ENCODE peak calls at places on chromosomes 4 and X, in seven cellular contexts. One of them, this sample, is unnamed.

GRCh38 chr4:1213336-1213995 is 35.5 kb downstream of the CTBP1 start:
- DNase-seq in stimulated activated naive B cell treated with anti-CD40 and anti-IgM and Interleukin-4, amounts not matched to agents 10 μg/mL and 1 μg/mL and 100 μg/mL, for 72 hours: no peak
- DNase-seq in NCI-H2081: no peak
- DNase-seq in NCI-H1694: no peak
- DNase-seq in T-helper 17 cell: no peak
- DNase-seq in NCI-H748 treated with DMSO at 0.1 percent for 48 hours: no peak
- DNase-seq in RKO: no peak
- DNase-seq in this sample: no peak

GRCh38 chr4:88352062-88352461 is 26.6 kb upstream of the HERC6 start:
- DNase-seq in stimulated activated naive B cell treated with anti-CD40 and anti-IgM and Interleukin-4, amounts not matched to agents 10 μg/mL and 1 μg/mL and 100 μg/mL, for 72 hours: no peak
- DNase-seq in NCI-H2081: no peak
- DNase-seq in NCI-H1694: no peak
- DNase-seq in T-helper 17 cell: no peak
- DNase-seq in NCI-H748 treated with DMSO at 0.1 percent for 48 hours: no peak
- DNase-seq in RKO: no peak
- DNase-seq in this sample: no peak

GRCh38 chrX:2242980-2243379 is 257.8 kb downstream of the DHRSX start:
- DNase-seq in stimulated activated naive B cell treated with anti-CD40 and anti-IgM and Interleukin-4, amounts not matched to agents 10 μg/mL and 1 μg/mL and 100 μg/mL, for 72 hours: no peak
- DNase-seq in NCI-H2081: no peak
- DNase-seq in NCI-H1694: no peak
- DNase-seq in T-helper 17 cell: no peak
- DNase-seq in NCI-H748 treated with DMSO at 0.1 percent for 48 hours: no peak
- DNase-seq in RKO: no peak
- DNase-seq in this sample: no peak

GRCh38 chr4:158129649-158130048 is 43.2 kb downstream of the GASK1B start:
- DNase-seq in stimulated activated naive B cell treated with anti-CD40 and anti-IgM and Interleukin-4, amounts not matched to agents 10 μg/mL and 1 μg/mL and 100 μg/mL, for 72 hours: no peak
- DNase-seq in NCI-H2081: no peak
- DNase-seq in NCI-H1694: no peak
- DNase-seq in T-helper 17 cell: no peak
- DNase-seq in NCI-H748 treated with DMSO at 0.1 percent for 48 hours: no peak
- DNase-seq in RKO: no peak
- DNase-seq in this sample: no peak

GRCh38 chrX:120755066-120755846 is 120.4 kb downstream of the CT47B1 start:
- DNase-seq in stimulated activated naive B cell treated with anti-CD40 and anti-IgM and Interleukin-4, amounts not matched to agents 10 μg/mL and 1 μg/mL and 100 μg/mL, for 72 hours: peak; percentile 35
- DNase-seq in NCI-H2081: peak; percentile 56
- DNase-seq in NCI-H1694: no peak
- DNase-seq in T-helper 17 cell: no peak
- DNase-seq in NCI-H748 treated with DMSO at 0.1 percent for 48 hours: peak; percentile 40
- DNase-seq in RKO: no peak
- DNase-seq in this sample: peak; percentile 21

GRCh38 chr4:47160095-47160494 is 128.7 kb downstream of the GABRB1 start:
- DNase-seq in stimulated activated naive B cell treated with anti-CD40 and anti-IgM and Interleukin-4, amounts not matched to agents 10 μg/mL and 1 μg/mL and 100 μg/mL, for 72 hours: no peak
- DNase-seq in NCI-H2081: no peak
- DNase-seq in NCI-H1694: no peak
- DNase-seq in T-helper 17 cell: no peak
- DNase-seq in NCI-H748 treated with DMSO at 0.1 percent for 48 hours: no peak
- DNase-seq in RKO: no peak
- DNase-seq in this sample: no peak

GRCh38 chr4:2939383-2940243 is 23.6 kb downstream of the NOP14 start:
- DNase-seq in stimulated activated naive B cell treated with anti-CD40 and anti-IgM and Interleukin-4, amounts not matched to agents 10 μg/mL and 1 μg/mL and 100 μg/mL, for 72 hours: no peak
- DNase-seq in NCI-H2081: no peak
- DNase-seq in NCI-H1694: no peak
- DNase-seq in T-helper 17 cell: no peak
- DNase-seq in NCI-H748 treated with DMSO at 0.1 percent for 48 hours: no peak
- DNase-seq in RKO: no peak
- DNase-seq in this sample: no peak

GRCh38 chr4:7194251-7195137 is 2.2 kb downstream of the SORCS2 start:
- DNase-seq in stimulated activated naive B cell treated with anti-CD40 and anti-IgM and Interleukin-4, amounts not matched to agents 10 μg/mL and 1 μg/mL and 100 μg/mL, for 72 hours: no peak
- DNase-seq in NCI-H2081: no peak
- DNase-seq in NCI-H1694: peak; percentile 39
- DNase-seq in T-helper 17 cell: no peak
- DNase-seq in NCI-H748 treated with DMSO at 0.1 percent for 48 hours: no peak
- DNase-seq in RKO: no peak
- DNase-seq in this sample: no peak

GRCh38 chr4:5955201-5955821 is 62.4 kb upstream of the CRMP1 start:
- DNase-seq in stimulated activated naive B cell treated with anti-CD40 and anti-IgM and Interleukin-4, amounts not matched to agents 10 μg/mL and 1 μg/mL and 100 μg/mL, for 72 hours: no peak
- DNase-seq in NCI-H2081: peak; percentile 76
- DNase-seq in NCI-H1694: peak; percentile 42
- DNase-seq in T-helper 17 cell: no peak
- DNase-seq in NCI-H748 treated with DMSO at 0.1 percent for 48 hours: no peak
- DNase-seq in RKO: no peak
- DNase-seq in this sample: peak; percentile 72

GRCh38 chrX:44432641-44433040 is 89.2 kb upstream of the EFHC2 start:
- DNase-seq in stimulated activated naive B cell treated with anti-CD40 and anti-IgM and Interleukin-4, amounts not matched to agents 10 μg/mL and 1 μg/mL and 100 μg/mL, for 72 hours: no peak
- DNase-seq in NCI-H2081: no peak
- DNase-seq in NCI-H1694: no peak
- DNase-seq in T-helper 17 cell: no peak
- DNase-seq in NCI-H748 treated with DMSO at 0.1 percent for 48 hours: no peak
- DNase-seq in RKO: no peak
- DNase-seq in this sample: no peak

GRCh38 chr4:169640261-169640880 is 20.0 kb downstream of the CLCN3 start:
- DNase-seq in stimulated activated naive B cell treated with anti-CD40 and anti-IgM and Interleukin-4, amounts not matched to agents 10 μg/mL and 1 μg/mL and 100 μg/mL, for 72 hours: no peak
- DNase-seq in NCI-H2081: no peak
- DNase-seq in NCI-H1694: no peak
- DNase-seq in T-helper 17 cell: no peak
- DNase-seq in NCI-H748 treated with DMSO at 0.1 percent for 48 hours: no peak
- DNase-seq in RKO: no peak
- DNase-seq in this sample: no peak

GRCh38 chr4:6270691-6271121 is 1.1 kb downstream of the WFS1 start:
- DNase-seq in stimulated activated naive B cell treated with anti-CD40 and anti-IgM and Interleukin-4, amounts not matched to agents 10 μg/mL and 1 μg/mL and 100 μg/mL, for 72 hours: no peak
- DNase-seq in NCI-H2081: no peak
- DNase-seq in NCI-H1694: no peak
- DNase-seq in T-helper 17 cell: no peak
- DNase-seq in NCI-H748 treated with DMSO at 0.1 percent for 48 hours: no peak
- DNase-seq in RKO: peak; percentile 8
- DNase-seq in this sample: no peak

GRCh38 chr4:1855334-1856070 is 454 bp downstream of the LETM1 start:
- DNase-seq in stimulated activated naive B cell treated with anti-CD40 and anti-IgM and Interleukin-4, amounts not matched to agents 10 μg/mL and 1 μg/mL and 100 μg/mL, for 72 hours: peak; percentile 7
- DNase-seq in NCI-H2081: no peak
- DNase-seq in NCI-H1694: no peak
- DNase-seq in T-helper 17 cell: no peak
- DNase-seq in NCI-H748 treated with DMSO at 0.1 percent for 48 hours: no peak
- DNase-seq in RKO: peak; percentile 45
- DNase-seq in this sample: no peak

GRCh38 chr4:149493492-149493891 is 322.2 kb downstream of the IQCM start:
- DNase-seq in stimulated activated naive B cell treated with anti-CD40 and anti-IgM and Interleukin-4, amounts not matched to agents 10 μg/mL and 1 μg/mL and 100 μg/mL, for 72 hours: no peak
- DNase-seq in NCI-H2081: no peak
- DNase-seq in NCI-H1694: no peak
- DNase-seq in T-helper 17 cell: no peak
- DNase-seq in NCI-H748 treated with DMSO at 0.1 percent for 48 hours: no peak
- DNase-seq in RKO: no peak
- DNase-seq in this sample: no peak

GRCh38 chr4:78057135-78057599 is at the start of gene FRAS1:
- DNase-seq in stimulated activated naive B cell treated with anti-CD40 and anti-IgM and Interleukin-4, amounts not matched to agents 10 μg/mL and 1 μg/mL and 100 μg/mL, for 72 hours: no peak
- DNase-seq in NCI-H2081: peak; percentile 41
- DNase-seq in NCI-H1694: peak; percentile 76
- DNase-seq in T-helper 17 cell: no peak
- DNase-seq in NCI-H748 treated with DMSO at 0.1 percent for 48 hours: peak; percentile 67
- DNase-seq in RKO: peak; percentile 56
- DNase-seq in this sample: peak; percentile 43

GRCh38 chrX:37603938-37604409 is 32.5 kb downstream of the LANCL3 start:
- DNase-seq in stimulated activated naive B cell treated with anti-CD40 and anti-IgM and Interleukin-4, amounts not matched to agents 10 μg/mL and 1 μg/mL and 100 μg/mL, for 72 hours: no peak
- DNase-seq in NCI-H2081: no peak
- DNase-seq in NCI-H1694: peak; percentile 46
- DNase-seq in T-helper 17 cell: no peak
- DNase-seq in NCI-H748 treated with DMSO at 0.1 percent for 48 hours: no peak
- DNase-seq in RKO: no peak
- DNase-seq in this sample: no peak

This sample was measured in NCI-H774.